ENCODE peak calls at places on chromosomes 4 and X, in five cellular contexts. H is hepatocyte; S is activated naive CD4-positive, alpha-beta T cell treated with anti-CD3 and anti-CD28 coated beads for 36 hours; K is RCC 7860; G is AG04449. C is an unnamed sample.

GRCh38 chr4:16865897-16866283 is 32.6 kb downstream of the LDB2 start:
- DNase-seq in H (no peak), S (no peak), K (no peak), G (no peak), C (no peak)

GRCh38 chr4:182968917-182969650 is 51.9 kb upstream of the DCTD start:
- DNase-seq in H (no peak), S (no peak), K (no peak), G (no peak), C (no peak)

GRCh38 chr4:156169011-156169410 is 215.3 kb upstream of the CTSO start:
- DNase-seq in H (peak; percentile 72), S (no peak), K (peak; percentile 42), G (peak; percentile 71), C (no peak)

GRCh38 chr4:97984545-97985131 is 158.6 kb downstream of the STPG2 start:
- DNase-seq in H (no peak), S (no peak), K (no peak), G (no peak), C (no peak)

GRCh38 chr4:8547108-8547911 is 32.9 kb upstream of the GPR78 start:
- DNase-seq in H (no peak), S (no peak), K (peak; percentile 67), G (no peak), C (no peak)

GRCh38 chrX:43643201-43643600 is 12.9 kb upstream of the MAOA start:
- DNase-seq in H (no peak), S (no peak), K (no peak), G (no peak), C (no peak)

GRCh38 chrX:125137521-125137920 is 182.2 kb upstream of the TEX13C start:
- DNase-seq in H (no peak), S (no peak), K (no peak), G (no peak), C (no peak)

GRCh38 chr4:89416968-89417367 is 109.4 kb upstream of the GPRIN3 start:
- DNase-seq in H (no peak), S (no peak), K (no peak), G (no peak), C (no peak)

GRCh38 chr4:3682236-3683076 is 83.7 kb upstream of the ADRA2C start:
- DNase-seq in H (no peak), S (no peak), K (no peak), G (no peak), C (no peak)

GRCh38 chrX:132774312-132774711 is 184.1 kb downstream of the HS6ST2 start:
- DNase-seq in H (peak; percentile 26), S (no peak), K (peak; percentile 13), G (no peak), C (no peak)

GRCh38 chr4:4888695-4889094 is 29.2 kb downstream of the MSX1 start:
- DNase-seq in H (no peak), S (no peak), K (no peak), G (no peak), C (no peak)